ENCODE peak calls at places on chromosomes 11 and 22, in four cellular contexts. One of them, this sample, is unnamed.
A peak's percentile ranks its signal among the peaks of the same experiment; 100 is the strongest.

GRCh38 chr11:127182586-127183203 is 182.1 kb upstream of the KIRREL3 start:
- DNase-seq in lung: no peak
- DNase-seq in pancreas: no peak
- DNase-seq in lower lobe of right lung: no peak
- DNase-seq in this sample: no peak

GRCh38 chr11:23233075-23233474 is 372.8 kb upstream of the CCDC179 start:
- DNase-seq in lung: no peak
- DNase-seq in pancreas: no peak
- DNase-seq in lower lobe of right lung: no peak
- DNase-seq in this sample: no peak

GRCh38 chr11:34281256-34281655 is 76.6 kb downstream of the ABTB2 start:
- DNase-seq in lung: no peak
- DNase-seq in pancreas: no peak
- DNase-seq in lower lobe of right lung: no peak
- DNase-seq in this sample: no peak

GRCh38 chr11:121508449-121508848 is 55.7 kb upstream of the SORL1-AS1 start:
- DNase-seq in lung: no peak
- DNase-seq in pancreas: no peak
- DNase-seq in lower lobe of right lung: no peak
- DNase-seq in this sample: no peak

GRCh38 chr11:7759010-7759409 is 37.7 kb downstream of the OR5P2 start:
- DNase-seq in lung: no peak
- DNase-seq in pancreas: no peak
- DNase-seq in lower lobe of right lung: no peak
- DNase-seq in this sample: no peak

GRCh38 chr11:85742873-85743275 is 56.9 kb upstream of the CCDC89 start:
- DNase-seq in lung: no peak
- DNase-seq in pancreas: no peak
- DNase-seq in lower lobe of right lung: no peak
- DNase-seq in this sample: no peak

GRCh38 chr11:96254087-96254486 is 88.9 kb downstream of the MAML2 start:
- DNase-seq in lung: no peak
- DNase-seq in pancreas: no peak
- DNase-seq in lower lobe of right lung: no peak
- DNase-seq in this sample: no peak

GRCh38 chr11:25961539-25961938 is 370.4 kb upstream of the ANO3 start:
- DNase-seq in lung: no peak
- DNase-seq in pancreas: no peak
- DNase-seq in lower lobe of right lung: no peak
- DNase-seq in this sample: no peak

GRCh38 chr11:12089473-12089872 is 20.9 kb upstream of the MICAL2 start:
- DNase-seq in lung: no peak
- DNase-seq in pancreas: no peak
- DNase-seq in lower lobe of right lung: no peak
- DNase-seq in this sample: no peak

GRCh38 chr11:119727523-119728081 is 1.4 kb downstream of the NECTIN1 start:
- DNase-seq in lung: no peak
- DNase-seq in pancreas: peak; percentile 60
- DNase-seq in lower lobe of right lung: peak; percentile 61
- DNase-seq in this sample: no peak

GRCh38 chr11:123430736-123431356 is 777 bp downstream of the GRAMD1B start:
- DNase-seq in lung: peak; percentile 56
- DNase-seq in pancreas: no peak
- DNase-seq in lower lobe of right lung: peak; percentile 91
- DNase-seq in this sample: no peak

GRCh38 chr22:34390400-34390799 is 470.1 kb upstream of the LARGE1 start:
- DNase-seq in lung: no peak
- DNase-seq in pancreas: no peak
- DNase-seq in lower lobe of right lung: no peak
- DNase-seq in this sample: no peak

GRCh38 chr11:134181707-134182106 is 42.1 kb downstream of the NCAPD3 start:
- DNase-seq in lung: no peak
- DNase-seq in pancreas: no peak
- DNase-seq in lower lobe of right lung: no peak
- DNase-seq in this sample: no peak

GRCh38 chr11:45368697-45369096 is 82.6 kb upstream of the SYT13 start:
- DNase-seq in lung: no peak
- DNase-seq in pancreas: no peak
- DNase-seq in lower lobe of right lung: no peak
- DNase-seq in this sample: no peak

GRCh38 chr11:15969701-15970329 is 386.5 kb downstream of the SOX6 start:
- DNase-seq in lung: no peak
- DNase-seq in pancreas: no peak
- DNase-seq in lower lobe of right lung: no peak
- DNase-seq in this sample: no peak

DNA sequence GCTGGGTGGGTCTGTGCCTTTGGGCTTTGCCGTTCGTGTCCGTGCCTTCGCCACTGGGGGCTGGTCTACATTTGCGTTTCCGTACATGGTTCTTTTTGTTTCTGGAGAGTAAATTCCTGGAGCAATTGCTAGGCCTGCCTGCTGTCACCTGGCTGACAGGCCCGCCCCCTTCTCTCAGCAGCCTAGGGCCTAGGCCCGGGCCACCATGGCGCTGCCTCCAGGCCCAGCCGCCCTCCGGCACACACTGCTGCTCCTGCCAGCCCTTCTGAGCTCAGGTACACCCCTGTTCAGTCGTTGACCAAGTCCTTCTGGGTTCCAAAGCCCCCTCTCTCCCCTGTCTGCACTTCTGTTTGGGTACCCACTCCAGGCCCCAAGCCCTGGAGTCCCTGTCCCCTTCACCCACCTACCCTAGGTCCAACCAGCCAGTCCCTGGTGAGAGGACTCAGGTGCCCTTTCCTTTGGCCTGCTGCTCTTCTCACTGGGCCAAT is 649 bp downstream of the TMEM25 start:
- DNase-seq in lung: no peak
- DNase-seq in pancreas: no peak
- DNase-seq in lower lobe of right lung: no peak
- DNase-seq in this sample: no peak
- H3K27ac ChIP-seq in lung: no peak overlapping the region
- H3K27ac ChIP-seq in pancreas: no peak overlapping the region
- H3K27ac ChIP-seq in lower lobe of right lung: peak overlapping the region; percentile 78
- H3K27ac ChIP-seq in this sample: peak overlapping the region; percentile 77

GRCh38 chr22:22720201-22720723 is 75.8 kb downstream of the GGTLC2 start:
- DNase-seq in lung: no peak
- DNase-seq in pancreas: no peak
- DNase-seq in lower lobe of right lung: no peak
- DNase-seq in this sample: no peak
- H3K4me3 ChIP-seq in lung: no peak overlapping the region
- H3K4me3 ChIP-seq in pancreas: no peak overlapping the region
- H3K4me3 ChIP-seq in lower lobe of right lung: no peak overlapping the region
- H3K4me3 ChIP-seq in this sample: no peak overlapping the region

DNA sequence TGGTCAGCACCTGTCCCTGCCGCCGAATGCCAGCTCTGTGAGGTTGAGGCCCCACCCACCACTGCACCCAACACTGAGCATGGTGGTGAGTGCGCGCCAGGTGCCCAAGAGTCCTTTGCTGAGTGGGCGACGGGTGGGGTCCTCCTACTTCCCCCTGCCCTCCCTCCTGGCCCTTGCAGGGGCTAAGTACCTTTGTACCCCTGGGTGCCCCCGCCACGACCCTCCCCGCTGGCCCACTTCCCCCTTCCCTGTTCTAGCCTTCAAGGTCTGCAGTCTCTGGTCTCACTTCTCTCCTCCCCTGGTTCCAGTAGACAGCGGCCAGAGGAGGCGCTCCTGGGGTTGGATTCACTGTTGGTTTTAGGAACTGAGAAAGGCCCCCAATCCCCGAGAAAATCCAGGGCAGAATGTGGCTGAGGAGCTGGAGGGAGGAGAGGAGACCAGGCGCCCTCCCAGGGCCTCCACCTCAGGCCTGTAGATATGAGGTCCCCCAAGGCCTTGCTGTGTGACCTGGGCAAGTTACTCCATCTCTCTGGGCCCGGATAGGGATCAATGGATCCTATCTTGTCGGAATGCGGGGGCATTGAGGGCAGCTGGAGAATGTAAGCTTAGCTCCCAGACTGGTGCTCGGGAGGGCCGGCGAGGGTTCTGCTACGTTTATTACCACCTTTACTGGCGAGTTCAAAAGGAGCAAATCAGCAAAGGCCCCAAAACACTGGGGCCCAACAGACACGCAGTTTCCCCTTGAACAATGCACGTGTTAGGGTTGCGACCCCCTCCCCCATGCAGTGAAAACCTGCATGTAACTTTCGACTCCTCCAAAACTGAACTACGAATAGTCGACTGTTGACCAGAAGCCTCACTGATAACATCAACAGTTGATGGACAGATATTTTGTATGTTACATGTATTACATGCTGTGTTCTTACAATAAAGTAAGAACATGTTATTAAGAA is 31.9 kb upstream of the SMIM38 start:
- DNase-seq in lung: no peak
- DNase-seq in pancreas: no peak
- DNase-seq in lower lobe of right lung: peak; percentile 37
- DNase-seq in this sample: peak; percentile 41
- TF ChIP-seq CTCF in lung: no peak
- TF ChIP-seq CTCF in pancreas: no peak
- TF ChIP-seq CTCF in lower lobe of right lung: no peak
- TF ChIP-seq CTCF in this sample: no peak

GRCh38 chr22:37972527-37972926 is 11.8 kb downstream of the SOX10 start:
- DNase-seq in lung: no peak
- DNase-seq in pancreas: no peak
- DNase-seq in lower lobe of right lung: no peak
- DNase-seq in this sample: no peak
- H3K27ac ChIP-seq in lung: no peak overlapping the region
- H3K27ac ChIP-seq in pancreas: no peak overlapping the region
- H3K27ac ChIP-seq in lower lobe of right lung: no peak overlapping the region
- H3K27ac ChIP-seq in this sample: peak overlapping the region; percentile 15

GRCh38 chr11:128653828-128654231 is 40.0 kb upstream of the FLI1 start:
- DNase-seq in lung: peak; percentile 43
- DNase-seq in pancreas: peak; percentile 76
- DNase-seq in lower lobe of right lung: peak; percentile 79
- DNase-seq in this sample: no peak
- H3K4me3 ChIP-seq in lung: no peak overlapping the region
- H3K4me3 ChIP-seq in pancreas: peak overlapping the region; percentile 22
- H3K4me3 ChIP-seq in lower lobe of right lung: peak overlapping the region; percentile 25
- H3K4me3 ChIP-seq in this sample: peak overlapping the region; percentile 19

DNA sequence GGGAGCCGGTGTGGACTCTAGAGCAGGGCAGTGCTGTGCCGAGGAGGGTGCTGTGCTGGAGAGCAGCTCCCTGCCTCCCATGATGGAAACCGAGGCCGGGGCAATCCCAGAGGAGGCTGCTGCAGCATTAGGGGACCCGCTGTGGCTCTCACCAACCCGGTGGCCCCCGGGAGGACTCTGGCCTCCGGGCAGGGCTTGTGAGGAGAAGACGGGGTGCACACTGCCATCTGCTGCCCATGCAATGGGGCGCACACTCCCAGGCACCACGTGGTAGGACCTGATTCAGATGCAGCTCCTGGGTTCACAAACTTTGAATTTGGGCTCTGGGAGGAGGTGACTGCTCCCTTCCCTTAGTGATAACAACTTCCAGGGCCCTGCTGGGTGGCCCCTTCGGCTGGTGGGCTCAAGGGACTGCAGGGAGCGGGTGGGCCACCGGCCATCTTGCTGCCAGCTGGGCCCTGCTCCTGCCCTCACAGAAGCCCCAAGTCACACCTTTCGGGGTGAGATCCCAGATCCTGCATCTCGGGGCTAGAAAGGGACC is 93.8 kb upstream of the FGF3 start:
- DNase-seq in lung: no peak
- DNase-seq in pancreas: no peak
- DNase-seq in lower lobe of right lung: peak; percentile 41
- DNase-seq in this sample: no peak
- TF ChIP-seq CTCF in lung: no peak
- TF ChIP-seq CTCF in pancreas: no peak
- TF ChIP-seq CTCF in lower lobe of right lung: peak; percentile 15
- TF ChIP-seq CTCF in this sample: no peak